ENCODE peak calls at places on chromosomes 7 and 10, in four cellular contexts. B is tibial nerve; A is GM23248; V is Jurkat, Clone E6-1. U is an unnamed sample.
A peak's percentile ranks its signal among the peaks of the same experiment; 100 is the strongest.

GRCh38 chr10:124516181-124516580 is 54.6 kb downstream of the LHPP start:
- DNase-seq in A (no peak), B (no peak), V (no peak), U (no peak)

GRCh38 chr7:44145969-44146897 is 5.1 kb upstream of the MYL7 start:
- DNase-seq in B (peak; percentile 63), V (peak; percentile 54), A (peak; percentile 71), U (peak; percentile 17)

GRCh38 chr7:12766416-12766815 is 79.0 kb downstream of the ARL4A start:
- DNase-seq in B (no peak), A (no peak), V (no peak), U (no peak)

GRCh38 chr7:66500087-66500486 is 128.6 kb upstream of the KCTD7 start:
- DNase-seq in V (no peak), A (no peak), B (no peak), U (no peak)

GRCh38 chr10:47405829-47406547 is 21.9 kb upstream of the ZNF488 start:
- DNase-seq in B (no peak), A (no peak), V (no peak), U (no peak)

GRCh38 chr10:114593816-114594468 is 64.1 kb downstream of the ABLIM1 start:
- DNase-seq in B (no peak), V (no peak), A (no peak), U (no peak)

GRCh38 chr7:24978837-24979469 is 1.0 kb downstream of the OSBPL3 start:
- DNase-seq in A (no peak), B (no peak), V (no peak), U (peak; percentile 61)

GRCh38 chr7:22114440-22114981 is 168.8 kb upstream of the CDCA7L start:
- DNase-seq in B (no peak), V (no peak), A (no peak), U (no peak)

GRCh38 chr10:120719333-120719732 is 131.8 kb upstream of the WDR11 start:
- DNase-seq in V (no peak), B (no peak), A (no peak), U (no peak)

GRCh38 chr10:80498833-80499671 is 38.6 kb upstream of the SH2D4B start:
- DNase-seq in V (no peak), A (peak; percentile 99), B (peak; percentile 95), U (peak; percentile 98)

GRCh38 chr10:71965623-71966022 is 1.4 kb downstream of the CHST3 start:
- DNase-seq in A (peak; percentile 53), V (no peak), B (no peak), U (no peak)

GRCh38 chr7:140144821-140145220 is 32.0 kb downstream of the KDM7A start:
- DNase-seq in V (no peak), A (peak; percentile 18), B (no peak), U (no peak)

GRCh38 chr7:80643336-80643925 is 5.0 kb downstream of the CD36 start:
- DNase-seq in V (no peak), B (no peak), A (no peak), U (no peak)

GRCh38 chr10:130301026-130301892 is 165.1 kb downstream of the GLRX3 start:
- DNase-seq in A (peak; percentile 66), B (no peak), V (no peak), U (peak; percentile 76)

GRCh38 chr10:13346280-13346819 is 1.7 kb downstream of the SEPHS1 start:
- DNase-seq in V (no peak), B (peak; percentile 48), A (peak; percentile 90), U (peak; percentile 73)

GRCh38 chr10:22321156-22321711 is 335 bp downstream of the BMI1 start:
- DNase-seq in B (peak; percentile 42), V (no peak), A (peak; percentile 91), U (peak; percentile 67)

GRCh38 chr7:82291931-82292330 is 151.6 kb downstream of the CACNA2D1 start:
- DNase-seq in V (no peak), A (peak; percentile 5), B (no peak), U (no peak)

GRCh38 chr10:102274062-102274461 is 28.7 kb downstream of the GBF1 start:
- DNase-seq in V (no peak), A (no peak), B (no peak), U (no peak)

GRCh38 chr10:557792-558328 is 131.6 kb downstream of the DIP2C start:
- DNase-seq in A (peak; percentile 30), V (peak; percentile 24), B (no peak), U (no peak)

GRCh38 chr7:13731643-13732042 is 257.8 kb downstream of the ETV1 start:
- DNase-seq in V (no peak), B (no peak), A (no peak), U (no peak)

GRCh38 chr7:56062382-56062781 is 1.7 kb upstream of the SUMF2 start:
- DNase-seq in V (no peak), B (no peak), A (peak; percentile 75), U (peak; percentile 83)

GRCh38 chr10:104260775-104261115 is 6.1 kb downstream of the GSTO1 start:
- DNase-seq in A (peak; percentile 87), B (no peak), V (no peak), U (peak; percentile 70)

GRCh38 chr10:86253171-86254072 is 113.2 kb downstream of the GRID1 start:
- DNase-seq in V (no peak), A (no peak), B (no peak), U (no peak)

GRCh38 chr7:2760098-2760889 is 72.3 kb downstream of the AMZ1 start:
- DNase-seq in B (peak; percentile 53), A (peak; percentile 76), V (peak; percentile 25), U (peak; percentile 36)

GRCh38 chr7:41096921-41097320 is 606.0 kb downstream of the INHBA start:
- DNase-seq in V (no peak), B (no peak), A (peak; percentile 46), U (peak; percentile 39)

GRCh38 chr7:88429382-88429781 is 122.7 kb upstream of the STEAP4 start:
- DNase-seq in B (no peak), A (peak; percentile 4), V (no peak), U (no peak)

GRCh38 chr7:128268233-128268632 is 27.2 kb downstream of the LEP start:
- DNase-seq in B (no peak), A (no peak), V (no peak), U (no peak)

GRCh38 chr10:6049031-6049400 is 13.2 kb downstream of the IL2RA start:
- DNase-seq in V (no peak), B (no peak), A (no peak), U (no peak)

GRCh38 chr10:6052247-6053221 is 9.6 kb downstream of the IL2RA start:
- DNase-seq in A (no peak), V (peak; percentile 44), B (no peak), U (no peak)

GRCh38 chr10:6053303-6053702 is 8.9 kb downstream of the IL2RA start:
- DNase-seq in B (no peak), A (no peak), V (no peak), U (no peak)

GRCh38 chr10:6048281-6049030 is 13.7 kb downstream of the IL2RA start:
- DNase-seq in A (no peak), V (no peak), B (no peak), U (no peak)

DNA sequence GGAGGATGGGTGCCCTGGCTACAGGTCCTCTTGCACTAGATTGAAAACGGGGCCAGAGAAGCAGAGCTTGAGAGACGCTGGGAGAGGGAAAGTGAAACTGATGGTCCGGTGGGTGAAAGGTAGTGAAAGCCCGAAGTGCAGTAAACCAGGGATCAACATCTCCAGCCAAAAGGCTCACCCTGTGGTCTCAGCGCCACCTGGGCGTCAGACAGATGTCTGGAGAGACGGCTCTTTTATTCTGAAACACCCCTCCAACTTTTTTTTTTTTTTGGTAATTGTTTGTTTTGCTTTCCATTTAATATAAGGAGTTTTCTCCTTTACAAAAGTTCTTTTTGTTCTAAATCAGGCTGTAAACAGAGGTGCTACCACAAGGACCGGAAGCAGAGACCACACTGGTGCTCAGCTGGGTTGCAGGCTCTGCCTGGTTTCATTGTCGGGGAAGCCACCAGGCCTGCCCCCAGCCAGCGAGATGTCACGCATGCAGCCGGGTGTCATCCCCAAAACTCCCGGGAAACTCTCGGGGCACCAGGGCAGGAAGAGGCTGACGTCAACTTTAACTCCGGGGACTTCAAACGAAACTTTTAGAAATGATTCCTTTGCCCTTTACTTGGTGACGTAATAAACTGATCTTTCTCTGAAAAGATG is 11.2 kb downstream of the IL2RA start:
- DNase-seq in B (peak; percentile 54), V (peak; percentile 80), A (peak; percentile 72), U (peak; percentile 67)
- H3K4me3 ChIP-seq in B (peak overlapping the region; percentile 31), V (peak overlapping the region; percentile 43), A (peak overlapping the region; percentile 70), U (peak overlapping the region; percentile 52)

GRCh38 chr7:133248901-133249300 is 4.0 kb upstream of the EXOC4 start:
- DNase-seq in B (no peak), V (no peak), A (no peak), U (no peak)

GRCh38 chr7:133253522-133253882 is 624 bp downstream of the EXOC4 start:
- DNase-seq in V (peak; percentile 11), B (peak; percentile 5), A (peak; percentile 51), U (peak; percentile 21)

GRCh38 chr7:133252858-133253521 is at the start of gene EXOC4:
- DNase-seq in B (peak; percentile 89), A (peak; percentile 99), V (peak; percentile 98), U (peak; percentile 98)

GRCh38 chr7:133255461-133255860 is 2.6 kb downstream of the EXOC4 start:
- DNase-seq in B (no peak), A (peak; percentile 6), V (no peak), U (no peak)

GRCh38 chr7:133252506-133252857 is 396 bp upstream of the EXOC4 start:
- DNase-seq in V (no peak), A (no peak), B (no peak), U (no peak)
- H3K4me3 ChIP-seq in V (peak overlapping the region; percentile 73), A (peak overlapping the region; percentile 98), B (no peak overlapping the region), U (no peak overlapping the region)

DNA sequence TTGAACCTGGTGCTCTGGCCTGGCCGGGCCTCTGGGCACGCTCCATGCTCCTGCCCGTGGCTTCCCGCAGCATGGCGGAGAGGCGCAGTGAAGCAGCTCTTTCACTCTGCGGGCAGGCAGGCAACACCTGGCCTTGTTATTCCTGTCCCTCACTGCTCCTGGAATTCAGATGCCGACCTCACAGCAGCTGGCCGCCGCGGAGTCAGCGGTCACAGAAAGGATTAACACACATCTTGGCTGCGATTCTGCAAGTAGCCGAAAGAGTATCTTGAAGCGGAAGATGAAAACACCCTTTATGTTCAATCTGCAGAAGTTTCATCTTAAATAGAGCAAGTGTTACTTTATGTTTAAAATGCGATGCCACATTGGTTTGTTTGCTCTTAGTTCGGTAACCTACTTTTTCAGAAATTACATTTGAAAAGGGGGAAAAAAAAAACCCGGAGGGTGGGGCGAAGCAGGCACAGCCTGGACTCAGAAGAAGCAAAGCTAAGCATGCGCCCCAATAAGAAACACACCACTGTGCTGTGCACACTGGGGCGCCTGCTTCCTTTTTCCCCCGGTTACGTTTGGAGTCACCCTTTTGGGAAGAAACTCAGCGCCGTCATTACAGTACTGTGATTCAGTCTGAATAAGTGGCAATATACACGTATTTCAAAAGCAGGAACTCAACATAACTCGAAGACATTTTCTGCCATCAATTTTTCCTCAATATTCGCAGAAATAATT is 42.3 kb downstream of the BRI3 start:
- DNase-seq in A (peak; percentile 24), V (no peak), B (no peak), U (peak; percentile 18)
- H3K4me3 ChIP-seq in A (no peak overlapping the region), V (no peak overlapping the region), B (no peak overlapping the region), U (no peak overlapping the region)

DNA sequence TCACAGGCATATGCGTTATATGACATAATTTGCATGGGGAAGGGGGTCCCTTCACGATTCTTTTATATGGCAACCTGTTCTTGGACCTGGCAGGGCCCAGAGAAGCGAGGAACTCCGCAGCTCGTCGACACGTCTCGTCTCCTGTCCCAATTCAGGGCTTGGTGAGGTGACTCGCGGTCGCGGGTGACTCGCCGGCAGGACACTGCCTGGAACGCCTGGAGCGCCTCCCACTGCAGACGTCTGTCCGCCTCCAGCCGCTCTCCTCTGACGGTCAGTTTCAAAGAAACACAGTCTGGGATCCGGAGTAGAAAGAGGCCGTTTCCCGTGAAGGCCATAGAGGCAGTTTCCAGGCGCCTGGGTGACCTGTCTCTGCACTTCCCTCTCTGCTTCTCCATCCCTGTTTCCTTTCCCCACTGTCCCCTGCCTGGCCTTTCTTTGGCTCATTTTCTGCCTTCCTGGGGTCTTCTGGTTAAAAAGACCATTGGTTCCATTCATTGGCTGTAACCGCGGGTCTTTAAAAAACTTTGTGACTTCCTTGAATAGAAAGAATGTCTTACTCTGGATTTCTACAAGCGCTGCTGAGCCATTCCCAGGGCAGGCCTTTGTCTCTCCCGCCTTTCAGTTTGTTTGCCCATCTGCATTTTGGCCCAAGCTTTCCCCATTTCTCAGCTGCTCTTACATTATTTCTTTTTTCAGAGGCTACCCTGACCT is 1.2 kb downstream of the UPP1 start:
- DNase-seq in B (no peak), A (peak; percentile 11), V (no peak), U (peak; percentile 22)
- H3K4me3 ChIP-seq in B (peak overlapping the region; percentile 82), A (peak overlapping the region; percentile 71), V (no peak overlapping the region), U (peak overlapping the region; percentile 81)